ENCODE peak calls at places on chromosomes 12 and 14, in five cellular contexts. Q is mesothelial cell of epicardium, D is neuronal stem cell, F is adrenal gland, S is AG08396. E is an unnamed sample.

GRCh38 chr12:68403296-68403695 is 71.1 kb upstream of the MDM1 start:
- DNase-seq in Q (no peak), D (no peak), F (no peak), S (no peak), E (no peak)

GRCh38 chr12:101839324-101840283 is 8.8 kb upstream of the GNPTAB start:
- DNase-seq in Q (peak), D (peak), F (peak), S (peak), E (peak)

GRCh38 chr12:98295681-98296080 is 219.7 kb upstream of the TMPO start:
- DNase-seq in Q (no peak), D (no peak), F (no peak), S (no peak), E (peak)

GRCh38 chr12:79983492-79983891 is 48.6 kb upstream of the PPP1R12A start:
- DNase-seq in Q (no peak), D (no peak), F (no peak), S (peak), E (peak)

GRCh38 chr12:2797721-2798418 is 3.1 kb downstream of the FKBP4 start:
- DNase-seq in Q (no peak), D (no peak), F (peak), S (no peak), E (peak)

GRCh38 chr12:130356222-130356621 is 18.5 kb downstream of the PIWIL1 start:
- DNase-seq in Q (no peak), D (no peak), F (no peak), S (no peak), E (no peak)

GRCh38 chr12:91630118-91630517 is 447.5 kb upstream of the DCN start:
- DNase-seq in Q (no peak), D (no peak), F (no peak), S (no peak), E (no peak)

GRCh38 chr12:69687390-69687789 is 11.7 kb downstream of the BEST3 start:
- DNase-seq in Q (no peak), D (no peak), F (no peak), S (no peak), E (peak)

GRCh38 chr14:89853976-89854693 is 100.4 kb downstream of the EFCAB11 start:
- DNase-seq in Q (no peak), D (no peak), F (no peak), S (no peak), E (peak)

GRCh38 chr14:31787377-31787776 is 226.2 kb downstream of the NUBPL start:
- DNase-seq in Q (no peak), D (no peak), F (no peak), S (no peak), E (peak)

GRCh38 chr12:1583421-1584078 is 10.8 kb downstream of the FBXL14 start:
- DNase-seq in Q (peak), D (peak), F (peak), S (peak), E (peak)

E was measured in amniotic epithelial cell.